ENCODE peak calls at places on chromosomes 5 and 9, in four cellular contexts. One of them, this sample, is unnamed.

GRCh38 chr5:59793000-59793399 is 100.5 kb downstream of the PDE4D start:
- DNase-seq in endodermal cell: no peak
- DNase-seq in effector memory CD4-positive, alpha-beta T cell: no peak
- DNase-seq in SJSA1: peak
- DNase-seq in this sample: no peak

GRCh38 chr5:83900307-83900706 is 179.7 kb upstream of the HAPLN1 start:
- DNase-seq in endodermal cell: peak
- DNase-seq in effector memory CD4-positive, alpha-beta T cell: no peak
- DNase-seq in SJSA1: no peak
- DNase-seq in this sample: no peak

GRCh38 chr5:153831976-153832375 is 206.7 kb downstream of the FAM114A2 start:
- DNase-seq in endodermal cell: no peak
- DNase-seq in effector memory CD4-positive, alpha-beta T cell: no peak
- DNase-seq in SJSA1: no peak
- DNase-seq in this sample: no peak

GRCh38 chr5:133229931-133230664 is 178.3 kb downstream of the HSPA4 start:
- DNase-seq in endodermal cell: peak
- DNase-seq in effector memory CD4-positive, alpha-beta T cell: no peak
- DNase-seq in SJSA1: no peak
- DNase-seq in this sample: no peak

GRCh38 chr9:109182940-109183798 is 16.1 kb upstream of the FRRS1L start:
- DNase-seq in endodermal cell: peak
- DNase-seq in effector memory CD4-positive, alpha-beta T cell: no peak
- DNase-seq in SJSA1: peak
- DNase-seq in this sample: peak

GRCh38 chr5:67490543-67491321 is 294.1 kb upstream of the CD180 start:
- DNase-seq in endodermal cell: no peak
- DNase-seq in effector memory CD4-positive, alpha-beta T cell: no peak
- DNase-seq in SJSA1: no peak
- DNase-seq in this sample: no peak

GRCh38 chr5:168892618-168893017 is 313.4 kb upstream of the PANK3 start:
- DNase-seq in endodermal cell: no peak
- DNase-seq in effector memory CD4-positive, alpha-beta T cell: no peak
- DNase-seq in SJSA1: no peak
- DNase-seq in this sample: no peak

GRCh38 chr9:133874061-133874638 is 118.0 kb downstream of the VAV2 start:
- DNase-seq in endodermal cell: no peak
- DNase-seq in effector memory CD4-positive, alpha-beta T cell: no peak
- DNase-seq in SJSA1: peak
- DNase-seq in this sample: no peak

GRCh38 chr5:139639619-139640431 is 8.3 kb upstream of the CXXC5 start:
- DNase-seq in endodermal cell: peak
- DNase-seq in effector memory CD4-positive, alpha-beta T cell: no peak
- DNase-seq in SJSA1: no peak
- DNase-seq in this sample: no peak

GRCh38 chr5:152601806-152602467 is 196.9 kb upstream of the NMUR2 start:
- DNase-seq in endodermal cell: no peak
- DNase-seq in effector memory CD4-positive, alpha-beta T cell: no peak
- DNase-seq in SJSA1: no peak
- DNase-seq in this sample: no peak

GRCh38 chr9:2234371-2234893 is 219.3 kb downstream of the SMARCA2 start:
- DNase-seq in endodermal cell: no peak
- DNase-seq in effector memory CD4-positive, alpha-beta T cell: no peak
- DNase-seq in SJSA1: no peak
- DNase-seq in this sample: no peak

GRCh38 chr5:144566747-144567415 is 396.2 kb downstream of the KCTD16 start:
- DNase-seq in endodermal cell: no peak
- DNase-seq in effector memory CD4-positive, alpha-beta T cell: no peak
- DNase-seq in SJSA1: peak
- DNase-seq in this sample: no peak

GRCh38 chr5:78755822-78756429 is 107.4 kb upstream of the LHFPL2 start:
- DNase-seq in endodermal cell: no peak
- DNase-seq in effector memory CD4-positive, alpha-beta T cell: no peak
- DNase-seq in SJSA1: no peak
- DNase-seq in this sample: no peak

GRCh38 chr5:113264061-113264460 is 170.7 kb downstream of the TSSK1B start:
- DNase-seq in endodermal cell: no peak
- DNase-seq in effector memory CD4-positive, alpha-beta T cell: no peak
- DNase-seq in SJSA1: no peak
- DNase-seq in this sample: no peak

GRCh38 chr9:96392263-96392662 is 8.8 kb upstream of the SLC35D2 start:
- DNase-seq in endodermal cell: no peak
- DNase-seq in effector memory CD4-positive, alpha-beta T cell: no peak
- DNase-seq in SJSA1: no peak
- DNase-seq in this sample: no peak

GRCh38 chr5:138528208-138528607 is 14.8 kb downstream of the ETF1 start:
- DNase-seq in endodermal cell: no peak
- DNase-seq in effector memory CD4-positive, alpha-beta T cell: no peak
- DNase-seq in SJSA1: no peak
- DNase-seq in this sample: no peak

GRCh38 chr5:135273212-135273611 is 125.8 kb downstream of the MACROH2A1 start:
- DNase-seq in endodermal cell: no peak
- DNase-seq in effector memory CD4-positive, alpha-beta T cell: no peak
- DNase-seq in SJSA1: no peak
- DNase-seq in this sample: no peak

GRCh38 chr9:27791311-27791710 is 218.0 kb upstream of the C9orf72 start:
- DNase-seq in endodermal cell: no peak
- DNase-seq in effector memory CD4-positive, alpha-beta T cell: no peak
- DNase-seq in SJSA1: no peak
- DNase-seq in this sample: no peak

GRCh38 chr9:134167530-134167931 is 3.2 kb upstream of the RNU6ATAC start:
- DNase-seq in endodermal cell: no peak
- DNase-seq in effector memory CD4-positive, alpha-beta T cell: no peak
- DNase-seq in SJSA1: peak
- DNase-seq in this sample: no peak

GRCh38 chr5:167688731-167689130 is 602.7 kb upstream of the WWC1 start:
- DNase-seq in endodermal cell: no peak
- DNase-seq in effector memory CD4-positive, alpha-beta T cell: no peak
- DNase-seq in SJSA1: peak
- DNase-seq in this sample: no peak

GRCh38 chr5:141604318-141604717 is 14.5 kb downstream of the DIAPH1 start:
- DNase-seq in endodermal cell: no peak
- DNase-seq in effector memory CD4-positive, alpha-beta T cell: no peak
- DNase-seq in SJSA1: peak
- DNase-seq in this sample: no peak

GRCh38 chr9:14221119-14221518 is 92.8 kb downstream of the NFIB start:
- DNase-seq in endodermal cell: no peak
- DNase-seq in effector memory CD4-positive, alpha-beta T cell: no peak
- DNase-seq in SJSA1: no peak
- DNase-seq in this sample: no peak

GRCh38 chr9:101951598-101951997 is 213.2 kb upstream of the GRIN3A start:
- DNase-seq in endodermal cell: no peak
- DNase-seq in effector memory CD4-positive, alpha-beta T cell: no peak
- DNase-seq in SJSA1: no peak
- DNase-seq in this sample: no peak

GRCh38 chr9:87546704-87547103 is 49.0 kb downstream of the DAPK1 start:
- DNase-seq in endodermal cell: no peak
- DNase-seq in effector memory CD4-positive, alpha-beta T cell: no peak
- DNase-seq in SJSA1: peak
- DNase-seq in this sample: no peak

GRCh38 chr5:158877124-158877581 is 222.6 kb downstream of the EBF1 start:
- DNase-seq in endodermal cell: no peak
- DNase-seq in effector memory CD4-positive, alpha-beta T cell: no peak
- DNase-seq in SJSA1: no peak
- DNase-seq in this sample: no peak

GRCh38 chr5:32562056-32562455 is 23.3 kb upstream of the SUB1 start:
- DNase-seq in endodermal cell: no peak
- DNase-seq in effector memory CD4-positive, alpha-beta T cell: no peak
- DNase-seq in SJSA1: no peak
- DNase-seq in this sample: no peak

GRCh38 chr9:12723409-12724028 is 30.3 kb downstream of the TYRP1 start:
- DNase-seq in endodermal cell: no peak
- DNase-seq in effector memory CD4-positive, alpha-beta T cell: no peak
- DNase-seq in SJSA1: no peak
- DNase-seq in this sample: no peak

GRCh38 chr5:38453506-38453905 is 102.9 kb downstream of the LIFR start:
- DNase-seq in endodermal cell: no peak
- DNase-seq in effector memory CD4-positive, alpha-beta T cell: peak
- DNase-seq in SJSA1: no peak
- DNase-seq in this sample: peak

GRCh38 chr9:94156549-94157407 is 72.5 kb downstream of the PTPDC1 start:
- DNase-seq in endodermal cell: peak
- DNase-seq in effector memory CD4-positive, alpha-beta T cell: no peak
- DNase-seq in SJSA1: no peak
- DNase-seq in this sample: no peak

GRCh38 chr9:613771-614347 is 227.6 kb upstream of the DMRT1 start:
- DNase-seq in endodermal cell: peak
- DNase-seq in effector memory CD4-positive, alpha-beta T cell: no peak
- DNase-seq in SJSA1: peak
- DNase-seq in this sample: peak

GRCh38 chr9:124479947-124480620 is 27.1 kb downstream of the NR5A1 start:
- DNase-seq in endodermal cell: no peak
- DNase-seq in effector memory CD4-positive, alpha-beta T cell: no peak
- DNase-seq in SJSA1: no peak
- DNase-seq in this sample: no peak

GRCh38 chr9:6133346-6134063 is 82.1 kb upstream of the IL33 start:
- DNase-seq in endodermal cell: no peak
- DNase-seq in effector memory CD4-positive, alpha-beta T cell: no peak
- DNase-seq in SJSA1: no peak
- DNase-seq in this sample: peak

GRCh38 chr5:1910861-1911772 is 28.4 kb upstream of the IRX4 start:
- DNase-seq in endodermal cell: no peak
- DNase-seq in effector memory CD4-positive, alpha-beta T cell: no peak
- DNase-seq in SJSA1: no peak
- DNase-seq in this sample: no peak

GRCh38 chr9:18826248-18826647 is 206.8 kb downstream of the SAXO1 start:
- DNase-seq in endodermal cell: peak
- DNase-seq in effector memory CD4-positive, alpha-beta T cell: no peak
- DNase-seq in SJSA1: no peak
- DNase-seq in this sample: no peak

GRCh38 chr5:141382469-141383294 is at the start of gene PCDHGA7:
- DNase-seq in endodermal cell: no peak
- DNase-seq in effector memory CD4-positive, alpha-beta T cell: no peak
- DNase-seq in SJSA1: no peak
- DNase-seq in this sample: no peak

GRCh38 chr5:139177809-139178581 is 20.2 kb downstream of the SIL1 start:
- DNase-seq in endodermal cell: no peak
- DNase-seq in effector memory CD4-positive, alpha-beta T cell: no peak
- DNase-seq in SJSA1: no peak
- DNase-seq in this sample: no peak

GRCh38 chr5:41151562-41151961 is 61.8 kb downstream of the C6 start:
- DNase-seq in endodermal cell: no peak
- DNase-seq in effector memory CD4-positive, alpha-beta T cell: no peak
- DNase-seq in SJSA1: no peak
- DNase-seq in this sample: no peak

GRCh38 chr5:143471041-143471509 is 67.6 kb upstream of the NR3C1 start:
- DNase-seq in endodermal cell: no peak
- DNase-seq in effector memory CD4-positive, alpha-beta T cell: no peak
- DNase-seq in SJSA1: peak
- DNase-seq in this sample: no peak

GRCh38 chr5:88660326-88660946 is 222.5 kb downstream of the MEF2C start:
- DNase-seq in endodermal cell: no peak
- DNase-seq in effector memory CD4-positive, alpha-beta T cell: no peak
- DNase-seq in SJSA1: no peak
- DNase-seq in this sample: no peak

GRCh38 chr5:88659529-88660325 is 223.3 kb downstream of the MEF2C start:
- DNase-seq in endodermal cell: peak
- DNase-seq in effector memory CD4-positive, alpha-beta T cell: no peak
- DNase-seq in SJSA1: no peak
- DNase-seq in this sample: no peak

GRCh38 chr5:88661870-88662207 is 221.1 kb downstream of the MEF2C start:
- DNase-seq in endodermal cell: no peak
- DNase-seq in effector memory CD4-positive, alpha-beta T cell: no peak
- DNase-seq in SJSA1: no peak
- DNase-seq in this sample: no peak

GRCh38 chr5:88662801-88663360 is 220.1 kb downstream of the MEF2C start:
- DNase-seq in endodermal cell: no peak
- DNase-seq in effector memory CD4-positive, alpha-beta T cell: no peak
- DNase-seq in SJSA1: no peak
- DNase-seq in this sample: no peak

GRCh38 chr5:88660947-88661869 is 221.8 kb downstream of the MEF2C start:
- DNase-seq in endodermal cell: peak
- DNase-seq in effector memory CD4-positive, alpha-beta T cell: no peak
- DNase-seq in SJSA1: peak
- DNase-seq in this sample: no peak
- H3K4me3 ChIP-seq in endodermal cell: peak
- H3K4me3 ChIP-seq in effector memory CD4-positive, alpha-beta T cell: peak
- H3K4me3 ChIP-seq in SJSA1: peak
- H3K4me3 ChIP-seq in this sample: peak

DNA sequence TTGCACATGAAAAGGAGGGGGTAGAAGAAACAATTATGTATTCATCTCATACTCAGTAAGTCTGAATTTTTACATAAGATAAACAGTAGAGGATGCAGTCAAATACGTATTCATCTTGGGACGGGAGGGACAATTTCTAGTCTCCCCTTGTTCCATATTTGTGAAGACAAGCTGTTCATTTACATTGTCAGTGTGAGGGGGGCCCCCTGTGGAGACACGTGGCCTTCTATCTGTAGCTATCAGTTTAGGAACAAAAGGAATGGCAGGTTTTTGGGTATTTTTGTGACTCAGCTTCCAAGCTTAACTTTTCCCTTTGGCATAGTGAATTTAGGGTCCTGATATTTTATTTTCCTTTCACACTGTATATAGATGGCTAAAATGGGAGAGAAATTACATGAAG is 49.1 kb upstream of the PPP1R2B start:
- DNase-seq in endodermal cell: peak
- DNase-seq in effector memory CD4-positive, alpha-beta T cell: no peak
- DNase-seq in SJSA1: no peak
- DNase-seq in this sample: no peak
- H3K27ac ChIP-seq in endodermal cell: no peak
- H3K27ac ChIP-seq in effector memory CD4-positive, alpha-beta T cell: no peak
- H3K27ac ChIP-seq in SJSA1: no peak
- H3K27ac ChIP-seq in this sample: no peak

DNA sequence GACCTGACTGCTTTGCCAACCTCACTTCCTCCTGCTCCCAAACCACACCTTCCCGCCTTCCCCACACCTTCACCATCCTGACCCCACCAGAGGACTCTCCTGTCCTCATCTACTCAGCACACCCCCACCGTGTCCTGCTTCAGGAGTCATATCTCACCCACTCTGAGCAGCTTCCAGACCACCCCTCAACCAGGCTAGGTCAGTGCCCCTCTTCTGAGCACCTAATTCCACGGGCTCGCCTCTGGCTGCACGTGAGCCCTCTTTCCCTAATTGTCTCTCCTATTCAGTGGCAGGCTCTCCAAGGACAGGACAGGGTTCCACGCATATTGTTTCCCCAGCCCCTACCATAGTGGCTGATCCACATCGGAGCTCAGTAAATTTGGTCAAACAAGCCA is 4.3 kb downstream of the ANKS6 start:
- DNase-seq in endodermal cell: no peak
- DNase-seq in effector memory CD4-positive, alpha-beta T cell: no peak
- DNase-seq in SJSA1: no peak
- DNase-seq in this sample: no peak
- H3K4me3 ChIP-seq in endodermal cell: no peak
- H3K4me3 ChIP-seq in effector memory CD4-positive, alpha-beta T cell: no peak
- H3K4me3 ChIP-seq in SJSA1: no peak
- H3K4me3 ChIP-seq in this sample: no peak

GRCh38 chr9:137110147-137110910 is 4.2 kb downstream of the DPP7 start:
- DNase-seq in endodermal cell: no peak
- DNase-seq in effector memory CD4-positive, alpha-beta T cell: no peak
- DNase-seq in SJSA1: no peak
- DNase-seq in this sample: no peak
- H3K27ac ChIP-seq in endodermal cell: no peak
- H3K27ac ChIP-seq in effector memory CD4-positive, alpha-beta T cell: no peak
- H3K27ac ChIP-seq in SJSA1: no peak
- H3K27ac ChIP-seq in this sample: no peak

GRCh38 chr5:132074091-132074771 is 642 bp downstream of the CSF2 start:
- DNase-seq in endodermal cell: no peak
- DNase-seq in effector memory CD4-positive, alpha-beta T cell: no peak
- DNase-seq in SJSA1: no peak
- DNase-seq in this sample: no peak
- H3K4me3 ChIP-seq in endodermal cell: no peak
- H3K4me3 ChIP-seq in effector memory CD4-positive, alpha-beta T cell: no peak
- H3K4me3 ChIP-seq in SJSA1: no peak
- H3K4me3 ChIP-seq in this sample: no peak